ENCODE peak calls at places on chromosome 1, in seven cellular contexts. V is astrocyte of the spinal cord, I is heart left ventricle, D is kidney epithelial cell, U is psoas muscle, Y is tibial artery, T is breast epithelium. K is an unnamed sample.

GRCh38 chr1:155834296-155834926 is 22.6 kb downstream of the GON4L start:
- DNase-seq in Y (no peak), I (no peak), V (peak), T (no peak), U (no peak), D (peak), K (no peak)

GRCh38 chr1:66542811-66543767 is 9.1 kb downstream of the SGIP1 start:
- DNase-seq in I (peak), T (peak), D (no peak), Y (peak), U (peak), V (peak), K (peak)

GRCh38 chr1:170692866-170693575 is 29.1 kb downstream of the PRRX1 start:
- DNase-seq in T (no peak), I (no peak), V (peak), Y (no peak), U (no peak), D (no peak), K (no peak)

GRCh38 chr1:233354983-233355382 is 27.5 kb downstream of the MAP3K21 start:
- DNase-seq in D (no peak), Y (no peak), T (no peak), U (no peak), V (no peak), I (no peak), K (no peak)

GRCh38 chr1:208243522-208243850 is 698 bp downstream of the PLXNA2 start:
- DNase-seq in Y (no peak), I (no peak), V (peak), T (no peak), U (no peak), D (no peak), K (no peak)

GRCh38 chr1:11681071-11681771 is at the start of gene MAD2L2:
- DNase-seq in Y (peak), U (peak), D (peak), V (peak), I (peak), T (peak), K (peak)

GRCh38 chr1:230306158-230306557 is 120.0 kb downstream of the PGBD5 start:
- DNase-seq in Y (no peak), D (no peak), V (no peak), I (no peak), T (no peak), U (no peak), K (no peak)

GRCh38 chr1:116075981-116076380 is 35.2 kb upstream of the MAB21L3 start:
- DNase-seq in U (no peak), I (no peak), Y (no peak), V (no peak), T (no peak), D (no peak), K (no peak)

GRCh38 chr1:210816136-210816535 is 317.8 kb downstream of the KCNH1 start:
- DNase-seq in T (no peak), D (no peak), Y (no peak), V (no peak), U (no peak), I (no peak), K (no peak)

GRCh38 chr1:115969509-115969908 is 6.8 kb upstream of the SLC22A15 start:
- DNase-seq in T (no peak), V (no peak), U (no peak), Y (no peak), D (no peak), I (no peak), K (no peak)

DNA sequence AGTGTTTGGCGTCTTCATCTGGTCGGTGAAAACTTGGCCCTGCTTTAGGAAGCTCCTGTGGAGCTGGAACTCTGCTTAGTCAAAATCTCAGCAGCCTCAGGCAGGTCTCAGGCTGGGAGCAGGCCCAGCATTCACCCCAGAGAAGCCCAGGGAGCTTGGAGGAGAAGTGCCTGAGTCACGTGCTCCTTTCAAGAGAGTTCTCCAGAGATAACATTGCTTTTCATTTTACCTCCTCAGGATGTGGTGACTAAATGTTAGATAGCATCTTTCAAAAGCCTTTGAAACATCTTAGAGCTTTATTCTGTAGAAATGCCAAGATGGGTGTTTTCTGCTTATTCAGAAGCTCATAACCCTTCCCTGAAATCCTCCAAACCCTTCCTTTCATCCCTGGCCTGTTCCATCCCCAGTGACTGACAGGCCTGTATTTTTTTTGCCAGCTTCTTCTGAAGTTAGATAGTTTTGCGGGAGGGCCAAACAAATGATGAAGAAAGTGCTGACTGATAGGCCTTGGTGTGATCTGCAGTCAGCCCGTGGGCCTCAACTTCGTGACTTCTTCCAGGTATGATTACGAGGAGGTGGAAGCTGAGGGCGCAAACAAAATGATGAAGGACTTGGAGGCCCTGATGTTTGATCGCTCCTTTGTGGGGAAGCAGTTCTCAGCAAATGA is 58.0 kb downstream of the PGM1 start:
- DNase-seq in D (no peak), V (peak), I (no peak), T (no peak), Y (no peak), U (no peak), K (no peak)
- H3K4me3 ChIP-seq in D (no peak), V (no peak), I (no peak), T (no peak), Y (no peak), U (no peak), K (no peak)

GRCh38 chr1:32447469-32448185 is 17.2 kb upstream of the ZBTB8B start:
- DNase-seq in T (peak), U (no peak), I (no peak), D (peak), Y (no peak), V (peak), K (no peak)

GRCh38 chr1:32454726-32455125 is 10.1 kb upstream of the ZBTB8B start:
- DNase-seq in Y (no peak), D (no peak), U (no peak), V (no peak), I (no peak), T (no peak), K (no peak)

GRCh38 chr1:32448773-32449456 is 16.0 kb upstream of the ZBTB8B start:
- DNase-seq in V (no peak), D (no peak), Y (peak), T (no peak), U (no peak), I (no peak), K (no peak)
- TF ChIP-seq CTCF in V (peak), D (no peak), Y (no peak), T (no peak), U (peak), I (no peak), K (no peak)

DNA sequence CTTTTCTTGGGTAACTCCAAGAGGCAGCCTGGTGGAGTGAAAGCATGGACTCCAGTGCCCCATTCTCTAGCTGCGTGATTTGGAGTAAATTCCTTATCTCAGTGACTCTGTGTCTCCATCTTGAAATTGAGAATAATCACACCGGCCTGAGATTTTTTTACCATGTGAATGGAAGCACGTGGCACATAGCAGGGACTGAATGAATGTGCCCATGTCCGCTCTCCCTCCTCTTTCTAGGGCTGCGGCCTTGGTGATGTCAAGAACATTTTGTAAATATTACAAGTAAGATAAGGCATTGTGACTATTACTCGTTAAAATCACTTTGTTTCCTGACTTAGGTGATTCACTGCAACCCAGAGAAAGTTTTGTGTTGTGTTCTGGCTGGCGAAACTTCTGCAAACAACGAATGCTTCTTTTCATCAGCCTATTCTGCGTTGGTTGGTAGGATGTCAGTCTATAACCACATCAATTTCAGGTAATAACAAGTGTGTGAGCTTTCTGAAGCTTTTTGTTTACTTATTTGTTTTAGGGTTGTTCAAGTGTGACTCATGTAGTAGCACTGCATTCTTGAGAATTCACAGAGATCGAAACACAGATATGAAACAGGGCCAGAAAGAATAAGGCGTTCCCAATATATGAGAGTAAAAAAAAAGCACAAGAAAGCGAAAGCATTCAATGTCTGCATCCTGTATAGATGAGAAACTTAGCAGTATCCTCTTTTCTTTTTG is 135.7 kb upstream of the SLC45A1 start:
- DNase-seq in V (peak), Y (no peak), D (peak), U (no peak), I (no peak), T (no peak), K (no peak)
- H3K4me3 ChIP-seq in V (no peak), Y (no peak), D (no peak), U (no peak), I (no peak), T (no peak), K (no peak)

DNA sequence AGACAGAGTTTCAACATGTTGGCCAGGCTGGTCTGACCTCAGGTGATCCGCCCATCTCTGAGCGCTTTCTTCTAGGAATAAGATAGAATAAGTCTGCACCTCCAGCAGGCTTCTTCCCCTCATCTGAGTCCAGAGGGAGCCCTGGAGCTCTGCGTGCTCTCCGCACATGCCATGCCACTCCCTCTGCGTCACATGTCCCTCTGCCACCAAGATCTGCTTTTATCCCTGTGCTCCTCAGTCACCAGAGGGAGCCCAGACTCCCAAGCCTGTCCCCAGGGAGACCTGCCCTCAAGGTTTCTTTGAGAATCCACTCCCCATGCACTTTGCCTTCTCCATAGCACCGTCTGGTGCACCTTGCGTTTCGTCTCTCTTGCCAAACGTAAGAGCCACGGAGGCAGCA is 213.0 kb downstream of the CAMTA1 start:
- DNase-seq in D (no peak), Y (no peak), U (no peak), V (no peak), I (no peak), T (no peak), K (peak)
- TF ChIP-seq CTCF in D (no peak), Y (no peak), U (no peak), V (no peak), I (peak), T (no peak), K (no peak)

GRCh38 chr1:25432364-25432719 is 1.6 kb downstream of the MACO1 start:
- DNase-seq in D (no peak), Y (no peak), V (no peak), I (no peak), T (no peak), U (no peak), K (no peak)

GRCh38 chr1:25431495-25432363 is 1.0 kb downstream of the MACO1 start:
- DNase-seq in U (peak), T (no peak), I (no peak), V (no peak), D (no peak), Y (peak), K (peak)

GRCh38 chr1:25435315-25436103 is 4.8 kb downstream of the MACO1 start:
- DNase-seq in T (no peak), D (no peak), I (no peak), Y (no peak), U (no peak), V (no peak), K (no peak)

GRCh38 chr1:25432749-25433388 is 2.2 kb downstream of the MACO1 start:
- DNase-seq in D (no peak), U (no peak), V (no peak), I (no peak), Y (no peak), T (no peak), K (no peak)

DNA sequence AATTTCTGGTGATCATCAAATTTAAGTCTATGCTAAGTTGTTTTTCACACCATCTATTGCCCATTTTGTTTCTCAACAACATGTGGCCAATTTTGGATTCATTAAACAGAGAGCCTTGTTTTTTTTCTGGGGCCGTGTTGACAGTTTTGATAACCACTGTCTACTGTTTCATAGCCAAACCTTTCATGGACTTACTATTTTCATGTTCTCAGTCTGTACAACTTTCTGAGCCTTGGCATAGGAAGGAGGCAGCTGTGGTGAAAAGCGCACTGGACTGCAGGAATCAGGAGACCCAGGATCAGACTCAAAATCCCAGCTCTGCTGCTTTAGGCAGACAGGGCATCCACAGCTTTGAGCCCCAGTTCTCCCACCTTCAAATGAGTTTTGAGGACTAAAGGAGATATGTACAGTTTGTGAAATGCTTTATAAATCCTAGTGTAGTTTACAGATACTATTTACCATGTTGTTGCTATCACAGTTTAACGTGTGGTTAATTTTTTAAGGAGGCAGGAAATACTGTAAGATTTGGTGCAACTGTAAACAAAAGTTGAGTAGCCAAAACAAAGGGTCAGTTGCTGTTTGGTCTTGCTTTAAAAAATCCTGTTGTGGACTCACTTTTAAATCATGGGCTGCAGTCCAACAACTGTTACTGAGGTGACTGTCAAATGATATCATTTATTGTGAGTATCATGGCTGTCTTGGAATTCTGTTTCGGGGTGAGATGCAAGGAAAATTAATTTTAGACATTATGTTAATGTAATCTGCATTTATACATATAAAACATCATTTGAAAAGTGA is 2.9 kb downstream of the MACO1 start:
- DNase-seq in Y (no peak), U (no peak), V (no peak), T (no peak), D (no peak), I (no peak), K (no peak)
- H3K4me3 ChIP-seq in Y (no peak), U (peak), V (no peak), T (no peak), D (no peak), I (peak), K (no peak)

GRCh38 chr1:244050835-244051444 is at the start of gene ZBTB18:
- DNase-seq in U (no peak), T (no peak), Y (no peak), V (peak), I (no peak), D (no peak), K (no peak)
- TF ChIP-seq CTCF in U (no peak), T (no peak), Y (no peak), V (no peak), I (no peak), D (no peak), K (no peak)